ENCODE peak calls at places on chromosome 4, in six cellular contexts. C, B, M, Z, I and E are unnamed samples.

GRCh38 chr4:93828332-93828829 is at the start of gene ATOH1:
- DNase-seq in C (no peak), B (no peak), M (no peak), Z (no peak), I (peak), E (peak)

GRCh38 chr4:164659765-164660164 is 94.2 kb upstream of the SMIM31 start:
- DNase-seq in C (no peak), B (no peak), M (no peak), Z (no peak), I (no peak), E (no peak)

GRCh38 chr4:155639674-155640529 is 26.7 kb upstream of the GUCY1A1 start:
- DNase-seq in C (no peak), B (no peak), M (no peak), Z (no peak), I (no peak), E (no peak)

GRCh38 chr4:54658321-54659093 is 750 bp downstream of the KIT start:
- DNase-seq in C (peak), B (no peak), M (peak), Z (peak), I (peak), E (peak)

GRCh38 chr4:82457266-82457665 is 26.9 kb downstream of the ENOPH1 start:
- DNase-seq in C (no peak), B (no peak), M (no peak), Z (no peak), I (no peak), E (no peak)

GRCh38 chr4:104365618-104366017 is 129.1 kb downstream of the CXXC4 start:
- DNase-seq in C (no peak), B (no peak), M (no peak), Z (no peak), I (no peak), E (no peak)

GRCh38 chr4:140150636-140150885 is 3.4 kb downstream of the MAML3 start:
- DNase-seq in C (peak), B (no peak), M (no peak), Z (peak), I (no peak), E (peak)

GRCh38 chr4:30821275-30821674 is 101.1 kb downstream of the PCDH7 start:
- DNase-seq in C (no peak), B (no peak), M (no peak), Z (no peak), I (no peak), E (no peak)

GRCh38 chr4:114386637-114387233 is 211.9 kb upstream of the UGT8 start:
- DNase-seq in C (no peak), B (no peak), M (peak), Z (no peak), I (no peak), E (peak)

GRCh38 chr4:126991965-126992364 is 640.8 kb upstream of the INTU start:
- DNase-seq in C (no peak), B (peak), M (peak), Z (no peak), I (no peak), E (no peak)

GRCh38 chr4:113540859-113541258 is 220.7 kb downstream of the CAMK2D start:
- DNase-seq in C (no peak), B (no peak), M (peak), Z (no peak), I (no peak), E (no peak)

GRCh38 chr4:7980036-7980435 is 40.4 kb upstream of the AFAP1 start:
- DNase-seq in C (no peak), B (no peak), M (peak), Z (no peak), I (no peak), E (no peak)

GRCh38 chr4:985123-985830 is 1.6 kb upstream of the IDUA start:
- DNase-seq in C (peak), B (no peak), M (no peak), Z (peak), I (peak), E (peak)

GRCh38 chr4:15912236-15912635 is 26.3 kb downstream of the FGFBP1 start:
- DNase-seq in C (no peak), B (no peak), M (no peak), Z (no peak), I (no peak), E (no peak)

GRCh38 chr4:94534401-94535312 is 82.9 kb downstream of the PDLIM5 start:
- DNase-seq in C (no peak), B (no peak), M (no peak), Z (no peak), I (no peak), E (no peak)

GRCh38 chr4:84803720-84804119 is 162.8 kb downstream of the WDFY3 start:
- DNase-seq in C (no peak), B (no peak), M (peak), Z (no peak), I (no peak), E (no peak)

GRCh38 chr4:174764105-174764729 is 64.8 kb downstream of the GLRA3 start:
- DNase-seq in C (no peak), B (peak), M (peak), Z (no peak), I (no peak), E (no peak)

GRCh38 chr4:165360041-165360782 is 18.6 kb upstream of the CPE start:
- DNase-seq in C (no peak), B (peak), M (no peak), Z (no peak), I (no peak), E (no peak)